ENCODE peak calls at places on chromosome 21, in seven cellular contexts. V is tibial artery; O is esophagus squamous epithelium; Z is NT2/D1; M is ovary; C is SJSA1; R is CD8-positive, alpha-beta T cell. J is an unnamed sample. For H3K4me1, the result is how much of the 10 kb centered on the place peaks cover.

GRCh38 chr21:18155508-18156193 is 89.0 kb upstream of the CHODL start:
- DNase-seq in V (no peak), O (no peak), Z (peak), M (no peak), C (no peak), R (no peak), J (no peak)

GRCh38 chr21:34076835-34077234 is 3.5 kb downstream of the MRPS6 start:
- DNase-seq in V (no peak), O (no peak), Z (no peak), M (no peak), C (no peak), R (no peak), J (no peak)

GRCh38 chr21:15121655-15122120 is 56.9 kb upstream of the NRIP1 start:
- DNase-seq in V (no peak), O (no peak), Z (peak), M (no peak), C (no peak), R (no peak), J (peak)

GRCh38 chr21:23247334-23247733 is 2249.1 kb downstream of the NCAM2 start:
- DNase-seq in V (no peak), O (no peak), Z (no peak), M (no peak), C (no peak), R (no peak), J (no peak)

GRCh38 chr21:15208787-15209186 is 144.0 kb upstream of the NRIP1 start:
- DNase-seq in V (no peak), O (no peak), Z (no peak), M (no peak), C (no peak), R (no peak), J (no peak)

GRCh38 chr21:17051054-17051453 is 461.8 kb upstream of the CXADR start:
- DNase-seq in V (no peak), O (no peak), Z (no peak), M (no peak), C (no peak), R (no peak), J (no peak)

GRCh38 chr21:15455819-15456462 is 273.8 kb upstream of the USP25 start:
- DNase-seq in V (no peak), O (no peak), Z (no peak), M (no peak), C (no peak), R (no peak), J (no peak)

GRCh38 chr21:25002676-25003075 is 604.6 kb downstream of the MRPL39 start:
- DNase-seq in V (no peak), O (no peak), Z (no peak), M (no peak), C (no peak), R (no peak), J (no peak)

GRCh38 chr21:13368200-13368599 is 241.4 kb upstream of the POTED start:
- DNase-seq in V (no peak), O (no peak), Z (no peak), M (no peak), C (no peak), R (no peak), J (no peak)

GRCh38 chr21:14403681-14404318 is 20.9 kb upstream of the HSPA13 start:
- DNase-seq in V (no peak), O (no peak), Z (no peak), M (no peak), C (no peak), R (no peak), J (no peak)

GRCh38 chr21:40466893-40467483 is 380.0 kb downstream of the DSCAM start:
- DNase-seq in V (no peak), O (no peak), Z (peak), M (no peak), C (no peak), R (no peak), J (no peak)

GRCh38 chr21:14616303-14617039 is 70.4 kb upstream of the SAMSN1 start:
- DNase-seq in V (no peak), O (no peak), Z (peak), M (no peak), C (no peak), R (no peak), J (no peak)

GRCh38 chr21:39175154-39175553 is 8.1 kb downstream of the PSMG1 start:
- DNase-seq in V (no peak), O (no peak), Z (no peak), M (no peak), C (no peak), R (no peak), J (no peak)

GRCh38 chr21:18602711-18603110 is 199.1 kb upstream of the TMPRSS15 start:
- DNase-seq in V (no peak), O (no peak), Z (no peak), M (no peak), C (no peak), R (no peak), J (no peak)

GRCh38 chr21:26148834-26149354 is 21.7 kb downstream of the APP start:
- DNase-seq in V (no peak), O (no peak), Z (no peak), M (no peak), C (no peak), R (no peak), J (no peak)

GRCh38 chr21:37916795-37917142 is 512 bp upstream of the KCNJ6 start:
- DNase-seq in V (no peak), O (no peak), Z (peak), M (no peak), C (peak), R (no peak), J (no peak)

GRCh38 chr21:41475714-41476405 is 32.1 kb downstream of the TMPRSS2 start:
- DNase-seq in V (no peak), O (no peak), Z (no peak), M (no peak), C (no peak), R (no peak), J (no peak)

GRCh38 chr21:34092241-34092921 is 19.0 kb downstream of the MRPS6 start:
- DNase-seq in V (no peak), O (no peak), Z (no peak), M (no peak), C (no peak), R (no peak), J (no peak)

GRCh38 chr21:25369524-25370300 is 237.6 kb downstream of the MRPL39 start:
- DNase-seq in V (no peak), O (no peak), Z (no peak), M (no peak), C (no peak), R (no peak), J (no peak)

GRCh38 chr21:15706686-15707085 is 23.1 kb upstream of the USP25 start:
- DNase-seq in V (no peak), O (no peak), Z (no peak), M (no peak), C (peak), R (no peak), J (no peak)

GRCh38 chr21:22342855-22343254 is 1344.6 kb downstream of the NCAM2 start:
- DNase-seq in V (no peak), O (no peak), Z (no peak), M (no peak), C (no peak), R (no peak), J (no peak)

GRCh38 chr21:38072489-38072888 is 156.2 kb upstream of the KCNJ6 start:
- DNase-seq in V (no peak), O (no peak), Z (no peak), M (no peak), C (no peak), R (no peak), J (no peak)

GRCh38 chr21:18384771-18385170 is 18.8 kb downstream of the TMPRSS15 start:
- DNase-seq in V (no peak), O (no peak), Z (peak), M (no peak), C (no peak), R (no peak), J (no peak)

GRCh38 chr21:16514316-16514715 is 784.5 kb downstream of the USP25 start:
- DNase-seq in V (no peak), O (no peak), Z (no peak), M (no peak), C (no peak), R (no peak), J (no peak)

GRCh38 chr21:39788383-39788782 is 43.4 kb downstream of the IGSF5 start:
- DNase-seq in V (peak), O (no peak), Z (peak), M (peak), C (peak), R (no peak), J (peak)

GRCh38 chr21:15466329-15466728 is 263.5 kb upstream of the USP25 start:
- DNase-seq in V (no peak), O (no peak), Z (no peak), M (no peak), C (no peak), R (no peak), J (no peak)

GRCh38 chr21:19767546-19767945 is 1230.7 kb upstream of the NCAM2 start:
- DNase-seq in V (no peak), O (no peak), Z (no peak), M (no peak), C (no peak), R (no peak), J (no peak)

DNA sequence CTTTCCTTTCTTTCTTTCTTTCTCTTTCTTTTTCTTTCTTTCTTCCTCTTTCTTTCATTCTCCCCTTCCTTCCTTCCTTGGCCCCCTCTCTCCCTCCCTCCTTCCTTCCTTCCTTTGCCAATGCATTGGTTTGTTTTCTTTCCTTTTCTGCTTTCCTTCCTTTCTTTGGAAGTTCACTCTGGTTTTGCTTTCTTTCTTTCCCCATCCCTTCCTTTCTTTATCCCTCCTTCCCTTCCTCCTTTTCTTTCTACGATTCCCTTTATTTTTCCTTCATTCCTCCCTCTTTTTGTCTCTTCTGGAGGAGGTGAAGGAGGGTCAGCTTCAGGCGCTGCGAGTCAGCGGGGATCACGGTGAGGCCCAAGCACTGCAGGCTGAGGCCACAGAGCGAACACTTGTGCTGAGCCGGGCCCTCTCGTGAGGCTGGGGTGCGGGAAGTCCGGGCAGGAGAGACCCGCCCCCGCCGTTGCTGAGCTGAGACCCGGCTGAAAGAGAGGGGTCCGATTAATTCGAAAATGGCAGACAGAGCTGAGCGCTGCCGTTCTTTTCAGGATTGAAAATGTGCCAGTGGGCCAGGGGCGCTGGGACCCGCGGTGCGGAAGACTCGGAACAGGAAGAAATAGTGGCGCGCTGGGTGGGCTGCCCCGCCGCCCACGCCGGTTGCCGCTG is 1.5 kb downstream of the SIM2 start:
- DNase-seq in V (no peak), O (no peak), Z (no peak), M (no peak), C (no peak), R (no peak), J (no peak)
- H3K4me3 ChIP-seq in V (peak), O (peak), Z (peak), M (no peak), C (no peak), R (peak), J (peak)

GRCh38 chr21:35475768-35476167 is 426.7 kb upstream of the RUNX1 start:
- DNase-seq in V (peak), O (no peak), Z (no peak), M (no peak), C (no peak), R (no peak), J (no peak)

GRCh38 chr21:35475006-35475405 is 425.9 kb upstream of the RUNX1 start:
- DNase-seq in V (no peak), O (no peak), Z (no peak), M (no peak), C (no peak), R (no peak), J (no peak)

GRCh38 chr21:35470522-35470921 is 421.4 kb upstream of the RUNX1 start:
- DNase-seq in V (no peak), O (no peak), Z (peak), M (no peak), C (no peak), R (no peak), J (no peak)

GRCh38 chr21:35476616-35477395 is 427.7 kb upstream of the RUNX1 start:
- DNase-seq in V (no peak), O (no peak), Z (no peak), M (no peak), C (peak), R (no peak), J (no peak)

DNA sequence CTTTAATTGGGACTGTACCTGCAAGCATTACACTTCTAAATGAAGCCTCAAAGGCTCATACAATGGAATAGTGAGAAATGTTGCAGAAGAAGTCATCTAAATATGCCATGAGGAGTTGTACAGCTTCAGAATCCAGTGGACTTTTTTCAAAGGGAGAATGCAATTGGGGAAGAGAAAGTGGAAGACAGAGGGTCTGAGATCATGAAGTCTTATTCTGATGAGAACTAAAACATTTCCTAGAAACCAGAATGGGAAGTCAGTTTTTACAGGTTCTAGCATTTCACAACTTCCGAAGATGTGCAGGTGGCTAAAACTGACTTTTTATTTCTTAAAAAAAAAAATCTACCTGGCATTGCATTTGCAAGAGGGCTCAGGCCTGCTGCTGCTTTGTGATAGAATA is 424.4 kb upstream of the RUNX1 start:
- DNase-seq in V (no peak), O (no peak), Z (no peak), M (no peak), C (no peak), R (no peak), J (no peak)
- H3K4me1 ChIP-seq in V (under half), O (under half), Z (under half), M (under half), C (under half), R (under half), J (under half)

GRCh38 chr21:31052489-31053142 is 14.3 kb upstream of the KRTAP19-8 start:
- DNase-seq in V (no peak), O (no peak), Z (peak), M (no peak), C (no peak), R (no peak), J (no peak)
- H3K4me3 ChIP-seq in V (no peak), O (no peak), Z (no peak), M (no peak), C (no peak), R (no peak), J (no peak)

DNA sequence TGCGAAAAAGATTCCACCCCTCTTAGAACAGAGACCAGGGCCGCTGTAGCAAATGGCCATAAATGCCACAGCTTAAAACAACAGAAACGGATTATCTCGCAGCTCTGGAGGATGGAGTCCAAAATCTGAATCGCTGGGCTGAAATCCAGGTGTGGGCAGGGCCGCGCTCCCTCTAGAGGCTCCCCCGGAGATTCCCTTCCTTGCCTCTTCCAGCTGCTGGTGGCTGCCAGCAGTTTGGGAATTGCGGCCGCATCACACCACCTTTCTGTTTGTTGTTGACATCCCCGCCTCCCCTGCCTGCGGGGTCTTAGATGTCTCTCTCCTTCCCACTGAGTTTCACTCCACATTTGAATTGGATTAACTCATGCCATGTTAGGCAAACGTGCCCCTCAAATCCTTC is 15.6 kb downstream of the PDE9A start:
- DNase-seq in V (no peak), O (no peak), Z (no peak), M (peak), C (no peak), R (no peak), J (no peak)
- H3K4me1 ChIP-seq in V (under half), O (under half), Z (half or more), M (under half), C (under half), R (under half), J (under half)

DNA sequence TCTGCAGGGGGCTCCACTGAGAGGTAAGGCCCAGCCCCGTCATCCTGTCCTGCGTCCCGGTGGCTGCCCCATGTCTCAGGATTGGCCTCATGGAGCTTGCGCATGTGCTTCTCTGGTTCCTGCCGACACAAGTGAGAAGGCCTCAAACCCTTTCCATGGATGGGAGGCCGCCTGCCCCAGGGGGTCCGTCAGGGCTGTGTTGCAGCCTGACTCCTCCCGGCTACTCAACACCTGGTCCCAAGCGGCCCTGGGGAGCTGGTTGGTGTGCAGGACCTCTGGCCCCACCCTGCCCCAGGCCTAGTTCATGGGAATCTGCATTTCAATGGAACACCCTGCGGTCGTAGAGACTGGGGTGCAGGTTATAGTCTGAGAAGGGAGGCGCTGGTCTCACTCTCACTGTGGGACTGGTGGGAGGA is 21.1 kb upstream of the PDE9A start:
- DNase-seq in V (no peak), O (no peak), Z (no peak), M (peak), C (no peak), R (no peak), J (peak)
- H3K4me3 ChIP-seq in V (no peak), O (no peak), Z (no peak), M (no peak), C (no peak), R (no peak), J (no peak)

GRCh38 chr21:33030633-33031032 is 4.9 kb downstream of the OLIG2 start:
- DNase-seq in V (no peak), O (no peak), Z (no peak), M (no peak), C (no peak), R (no peak), J (no peak)
- H3K4me1 ChIP-seq in V (under half), O (under half), Z (under half), M (under half), C (under half), R (under half), J (under half)

GRCh38 chr21:28086861-28087581 is 905.7 kb downstream of the LTN1 start:
- DNase-seq in V (no peak), O (no peak), Z (no peak), M (no peak), C (no peak), R (no peak), J (no peak)
- H3K4me3 ChIP-seq in V (no peak), O (no peak), Z (no peak), M (no peak), C (no peak), R (no peak), J (no peak)

DNA sequence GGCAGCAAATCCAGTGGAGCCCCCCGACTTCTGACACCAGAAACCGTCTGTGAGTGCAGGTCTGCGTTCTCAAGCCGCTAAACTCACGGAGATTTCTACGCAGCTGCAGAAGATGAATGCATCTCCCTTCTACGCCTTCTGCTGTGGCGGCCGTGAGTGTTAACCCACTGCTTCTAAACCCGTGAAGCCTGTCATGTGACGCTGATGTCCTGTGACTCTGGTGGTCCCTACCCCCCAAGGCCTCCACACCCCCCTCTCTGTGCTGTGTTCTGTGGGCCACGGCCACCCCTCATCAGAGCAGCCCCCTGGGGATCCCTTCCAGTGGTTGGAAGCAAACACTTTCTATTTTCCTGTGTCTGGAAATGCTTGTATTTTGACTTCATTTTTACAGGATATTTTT is 33.9 kb upstream of the COL18A1 start:
- DNase-seq in V (no peak), O (no peak), Z (no peak), M (peak), C (no peak), R (no peak), J (no peak)
- H3K4me1 ChIP-seq in V (under half), O (under half), Z (under half), M (under half), C (under half), R (under half), J (under half)

GRCh38 chr21:31186916-31187315 is 148.6 kb upstream of the KRTAP19-8 start:
- DNase-seq in V (no peak), O (no peak), Z (no peak), M (no peak), C (no peak), R (no peak), J (no peak)

GRCh38 chr21:31184462-31184861 is 146.2 kb upstream of the KRTAP19-8 start:
- DNase-seq in V (no peak), O (no peak), Z (no peak), M (no peak), C (no peak), R (peak), J (no peak)

GRCh38 chr21:31187499-31187898 is 149.2 kb upstream of the KRTAP19-8 start:
- DNase-seq in V (no peak), O (no peak), Z (no peak), M (no peak), C (no peak), R (no peak), J (no peak)

GRCh38 chr21:31182231-31183129 is 144.2 kb upstream of the KRTAP19-8 start:
- DNase-seq in V (no peak), O (no peak), Z (no peak), M (no peak), C (no peak), R (peak), J (no peak)

GRCh38 chr21:31185663-31186062 is 147.4 kb upstream of the KRTAP19-8 start:
- DNase-seq in V (no peak), O (no peak), Z (no peak), M (no peak), C (no peak), R (no peak), J (no peak)
- H3K4me3 ChIP-seq in V (no peak), O (no peak), Z (no peak), M (no peak), C (no peak), R (no peak), J (no peak)

GRCh38 chr21:44892095-44892494 is 18.6 kb upstream of the PTTG1IP start:
- DNase-seq in V (no peak), O (no peak), Z (no peak), M (no peak), C (peak), R (no peak), J (peak)
- H3K4me1 ChIP-seq in V (under half), O (under half), Z (under half), M (under half), C (under half), R (under half), J (under half)

J was measured in lower lobe of right lung.